ENCODE peak calls at places on chromosomes 6 and 20, in eight cellular contexts. F is non-pigmented ciliary epithelial cell; I is transverse colon; W is HFFc6; A is mesothelial cell of epicardium; L is ureter; S is activated CD4-positive, alpha-beta T cell treated with anti-CD3 and anti-CD28 coated beads for 48 hours; H is T follicular helper cell. E is an unnamed sample.

GRCh38 chr6:16355699-16356481 is 117.5 kb downstream of the GMPR start:
- DNase-seq in L (no peak), W (peak; percentile 12), H (no peak), A (no peak), F (no peak), S (no peak), I (no peak), E (no peak)

GRCh38 chr6:105184921-105185320 is 5.1 kb upstream of the POPDC3 start:
- DNase-seq in L (no peak), W (peak; percentile 19), I (no peak), H (no peak), A (no peak), F (no peak), S (no peak), E (no peak)

GRCh38 chr6:167094820-167095637 is 27.9 kb upstream of the CCR6 start:
- DNase-seq in I (no peak), F (no peak), W (no peak), L (no peak), A (no peak), S (no peak), H (no peak), E (no peak)

GRCh38 chr20:23668477-23668951 is 20.3 kb downstream of the CST4 start:
- DNase-seq in S (peak; percentile 57), L (peak; percentile 58), I (peak; percentile 50), F (no peak), W (peak; percentile 49), A (peak; percentile 63), H (no peak), E (no peak)

GRCh38 chr20:62850333-62850974 is 11.2 kb downstream of the TCFL5 start:
- DNase-seq in F (no peak), L (no peak), S (no peak), W (no peak), H (no peak), A (no peak), I (no peak), E (peak; percentile 11)

GRCh38 chr20:59013959-59014608 is 5.1 kb upstream of the TUBB1 start:
- DNase-seq in S (peak; percentile 24), L (peak; percentile 43), I (no peak), A (peak; percentile 20), H (no peak), F (no peak), W (no peak), E (no peak)

GRCh38 chr6:159865226-159865920 is 25.4 kb upstream of the MAS1 start:
- DNase-seq in I (no peak), H (no peak), W (no peak), F (no peak), A (no peak), S (no peak), L (no peak), E (no peak)

GRCh38 chr20:21820688-21821087 is 115.2 kb downstream of the PAX1 start:
- DNase-seq in H (no peak), A (no peak), W (no peak), L (no peak), I (no peak), F (no peak), S (no peak), E (no peak)

GRCh38 chr6:165439928-165440554 is 130.6 kb upstream of the C6orf118 start:
- DNase-seq in H (no peak), I (no peak), A (no peak), L (no peak), W (peak; percentile 6), F (peak; percentile 28), S (no peak), E (no peak)

E was measured in NCI-H2227 treated with DMSO at 0.1 percent for 48 hours.